ENCODE peak calls at places on chromosomes 5 and 9, in four cellular contexts. One of them, this sample, is unnamed. For H3K9me3 and H3K4me1, the result is how much of the 10 kb centered on the place peaks cover.

GRCh38 chr5:157562111-157562581 is 13.4 kb downstream of the ADAM19 start:
- DNase-seq in CD8-positive, alpha-beta T cell: no peak
- DNase-seq in thyroid gland: no peak
- DNase-seq in upper lobe of right lung: no peak
- DNase-seq in this sample: no peak

GRCh38 chr9:104177676-104178075 is 83.6 kb downstream of the SMC2 start:
- DNase-seq in CD8-positive, alpha-beta T cell: no peak
- DNase-seq in thyroid gland: no peak
- DNase-seq in upper lobe of right lung: no peak
- DNase-seq in this sample: no peak

GRCh38 chr9:26945591-26945990 is 1.5 kb downstream of the PLAA start:
- DNase-seq in CD8-positive, alpha-beta T cell: no peak
- DNase-seq in thyroid gland: no peak
- DNase-seq in upper lobe of right lung: no peak
- DNase-seq in this sample: no peak

GRCh38 chr5:174311121-174311520 is 265.6 kb downstream of the NSG2 start:
- DNase-seq in CD8-positive, alpha-beta T cell: peak
- DNase-seq in thyroid gland: no peak
- DNase-seq in upper lobe of right lung: peak
- DNase-seq in this sample: no peak

GRCh38 chr9:120931278-120932085 is 4.9 kb upstream of the TRAF1 start:
- DNase-seq in CD8-positive, alpha-beta T cell: peak
- DNase-seq in thyroid gland: peak
- DNase-seq in upper lobe of right lung: no peak
- DNase-seq in this sample: no peak

GRCh38 chr9:124373386-124373785 is 41.9 kb downstream of the PSMB7 start:
- DNase-seq in CD8-positive, alpha-beta T cell: no peak
- DNase-seq in thyroid gland: no peak
- DNase-seq in upper lobe of right lung: no peak
- DNase-seq in this sample: no peak

GRCh38 chr9:136493567-136493971 is 10.7 kb upstream of the SEC16A start:
- DNase-seq in CD8-positive, alpha-beta T cell: no peak
- DNase-seq in thyroid gland: no peak
- DNase-seq in upper lobe of right lung: no peak
- DNase-seq in this sample: no peak

GRCh38 chr5:134526483-134527155 is 1.1 kb downstream of the JADE2 start:
- DNase-seq in CD8-positive, alpha-beta T cell: peak
- DNase-seq in thyroid gland: peak
- DNase-seq in upper lobe of right lung: peak
- DNase-seq in this sample: peak

GRCh38 chr5:60092671-60093422 is 199.3 kb upstream of the PDE4D start:
- DNase-seq in CD8-positive, alpha-beta T cell: no peak
- DNase-seq in thyroid gland: no peak
- DNase-seq in upper lobe of right lung: no peak
- DNase-seq in this sample: no peak

GRCh38 chr5:81579525-81579924 is 171.4 kb downstream of the SSBP2 start:
- DNase-seq in CD8-positive, alpha-beta T cell: no peak
- DNase-seq in thyroid gland: no peak
- DNase-seq in upper lobe of right lung: no peak
- DNase-seq in this sample: no peak

GRCh38 chr5:170296036-170296934 is 1.3 kb downstream of the LCP2 start:
- DNase-seq in CD8-positive, alpha-beta T cell: no peak
- DNase-seq in thyroid gland: no peak
- DNase-seq in upper lobe of right lung: no peak
- DNase-seq in this sample: no peak

GRCh38 chr5:40681351-40682311 is 1.9 kb downstream of the PTGER4 start:
- DNase-seq in CD8-positive, alpha-beta T cell: peak
- DNase-seq in thyroid gland: no peak
- DNase-seq in upper lobe of right lung: peak
- DNase-seq in this sample: peak

GRCh38 chr9:120978987-120979386 is 52.4 kb upstream of the TRAF1 start:
- DNase-seq in CD8-positive, alpha-beta T cell: no peak
- DNase-seq in thyroid gland: peak
- DNase-seq in upper lobe of right lung: no peak
- DNase-seq in this sample: no peak

GRCh38 chr5:122653087-122654017 is 121.5 kb upstream of the SNX2 start:
- DNase-seq in CD8-positive, alpha-beta T cell: no peak
- DNase-seq in thyroid gland: no peak
- DNase-seq in upper lobe of right lung: no peak
- DNase-seq in this sample: no peak

GRCh38 chr5:160423025-160423554 is 1.4 kb downstream of the PTTG1 start:
- DNase-seq in CD8-positive, alpha-beta T cell: no peak
- DNase-seq in thyroid gland: no peak
- DNase-seq in upper lobe of right lung: no peak
- DNase-seq in this sample: no peak

GRCh38 chr9:109063765-109064164 is 50.5 kb upstream of the CTNNAL1 start:
- DNase-seq in CD8-positive, alpha-beta T cell: no peak
- DNase-seq in thyroid gland: peak
- DNase-seq in upper lobe of right lung: no peak
- DNase-seq in this sample: no peak

GRCh38 chr5:114101153-114101552 is 260.7 kb upstream of the KCNN2 start:
- DNase-seq in CD8-positive, alpha-beta T cell: no peak
- DNase-seq in thyroid gland: no peak
- DNase-seq in upper lobe of right lung: no peak
- DNase-seq in this sample: no peak

GRCh38 chr5:112776301-112776856 is 38.7 kb downstream of the APC start:
- DNase-seq in CD8-positive, alpha-beta T cell: no peak
- DNase-seq in thyroid gland: no peak
- DNase-seq in upper lobe of right lung: no peak
- DNase-seq in this sample: no peak

GRCh38 chr5:126579716-126580115 is 15.3 kb downstream of the ALDH7A1 start:
- DNase-seq in CD8-positive, alpha-beta T cell: no peak
- DNase-seq in thyroid gland: no peak
- DNase-seq in upper lobe of right lung: no peak
- DNase-seq in this sample: no peak

GRCh38 chr5:33556330-33557328 is 115.9 kb downstream of the TARS1 start:
- DNase-seq in CD8-positive, alpha-beta T cell: no peak
- DNase-seq in thyroid gland: no peak
- DNase-seq in upper lobe of right lung: no peak
- DNase-seq in this sample: no peak

GRCh38 chr9:75083188-75083976 is 4.6 kb downstream of the NMRK1 start:
- DNase-seq in CD8-positive, alpha-beta T cell: no peak
- DNase-seq in thyroid gland: peak
- DNase-seq in upper lobe of right lung: peak
- DNase-seq in this sample: peak

GRCh38 chr9:80156262-80156661 is 584.5 kb downstream of the TLE4 start:
- DNase-seq in CD8-positive, alpha-beta T cell: no peak
- DNase-seq in thyroid gland: no peak
- DNase-seq in upper lobe of right lung: no peak
- DNase-seq in this sample: no peak

GRCh38 chr5:24068507-24068906 is 561.1 kb downstream of the PRDM9 start:
- DNase-seq in CD8-positive, alpha-beta T cell: no peak
- DNase-seq in thyroid gland: no peak
- DNase-seq in upper lobe of right lung: no peak
- DNase-seq in this sample: no peak

GRCh38 chr9:120879421-120879820 is 2.4 kb upstream of the PHF19 start:
- DNase-seq in CD8-positive, alpha-beta T cell: no peak
- DNase-seq in thyroid gland: no peak
- DNase-seq in upper lobe of right lung: no peak
- DNase-seq in this sample: no peak

GRCh38 chr5:89313804-89314588 is 431.0 kb upstream of the MEF2C start:
- DNase-seq in CD8-positive, alpha-beta T cell: no peak
- DNase-seq in thyroid gland: no peak
- DNase-seq in upper lobe of right lung: no peak
- DNase-seq in this sample: no peak

GRCh38 chr9:89533396-89534187 is 35.7 kb upstream of the SEMA4D start:
- DNase-seq in CD8-positive, alpha-beta T cell: no peak
- DNase-seq in thyroid gland: no peak
- DNase-seq in upper lobe of right lung: no peak
- DNase-seq in this sample: no peak

GRCh38 chr9:3181049-3181953 is 337.4 kb upstream of the PUM3 start:
- DNase-seq in CD8-positive, alpha-beta T cell: no peak
- DNase-seq in thyroid gland: peak
- DNase-seq in upper lobe of right lung: peak
- DNase-seq in this sample: peak

GRCh38 chr5:88680253-88681132 is 202.5 kb downstream of the MEF2C start:
- DNase-seq in CD8-positive, alpha-beta T cell: peak
- DNase-seq in thyroid gland: peak
- DNase-seq in upper lobe of right lung: peak
- DNase-seq in this sample: peak

GRCh38 chr9:129586647-129587046 is 34.3 kb downstream of the C9orf50 start:
- DNase-seq in CD8-positive, alpha-beta T cell: peak
- DNase-seq in thyroid gland: no peak
- DNase-seq in upper lobe of right lung: no peak
- DNase-seq in this sample: no peak
- H3K9me3 ChIP-seq in CD8-positive, alpha-beta T cell: under half
- H3K9me3 ChIP-seq in thyroid gland: under half
- H3K9me3 ChIP-seq in upper lobe of right lung: under half
- H3K9me3 ChIP-seq in this sample: under half

GRCh38 chr9:111900934-111901612 is 4.5 kb downstream of the UGCG start:
- DNase-seq in CD8-positive, alpha-beta T cell: no peak
- DNase-seq in thyroid gland: no peak
- DNase-seq in upper lobe of right lung: no peak
- DNase-seq in this sample: no peak

GRCh38 chr9:111902396-111903147 is 6.0 kb downstream of the UGCG start:
- DNase-seq in CD8-positive, alpha-beta T cell: no peak
- DNase-seq in thyroid gland: no peak
- DNase-seq in upper lobe of right lung: no peak
- DNase-seq in this sample: no peak

GRCh38 chr9:111903996-111904395 is 7.4 kb downstream of the UGCG start:
- DNase-seq in CD8-positive, alpha-beta T cell: no peak
- DNase-seq in thyroid gland: no peak
- DNase-seq in upper lobe of right lung: no peak
- DNase-seq in this sample: no peak

GRCh38 chr9:111909444-111909843 is 12.8 kb downstream of the UGCG start:
- DNase-seq in CD8-positive, alpha-beta T cell: no peak
- DNase-seq in thyroid gland: no peak
- DNase-seq in upper lobe of right lung: no peak
- DNase-seq in this sample: no peak

DNA sequence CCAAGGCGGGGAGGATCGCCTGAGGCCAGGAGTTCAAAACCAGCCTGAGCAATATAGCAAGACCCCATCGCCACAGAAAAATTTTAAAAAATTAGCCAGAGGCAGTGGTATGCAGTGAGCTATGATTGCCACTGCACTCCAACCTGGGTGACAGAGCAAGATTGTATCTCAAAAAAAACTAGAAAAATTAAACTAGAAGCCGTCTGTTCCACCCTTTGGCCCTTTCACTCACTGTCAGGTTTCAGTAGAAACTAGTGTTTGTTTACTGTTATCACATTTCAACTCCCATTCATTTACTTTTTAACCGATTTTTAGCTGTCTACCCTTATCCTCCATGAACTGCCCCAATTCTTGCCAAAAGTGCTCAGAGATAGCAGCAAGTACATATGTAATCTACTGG is 8.3 kb downstream of the UGCG start:
- DNase-seq in CD8-positive, alpha-beta T cell: no peak
- DNase-seq in thyroid gland: no peak
- DNase-seq in upper lobe of right lung: no peak
- DNase-seq in this sample: no peak
- H3K4me1 ChIP-seq in CD8-positive, alpha-beta T cell: half or more
- H3K4me1 ChIP-seq in thyroid gland: under half
- H3K4me1 ChIP-seq in upper lobe of right lung: half or more
- H3K4me1 ChIP-seq in this sample: under half

GRCh38 chr5:4203146-4203545 is 607.5 kb downstream of the IRX1 start:
- DNase-seq in CD8-positive, alpha-beta T cell: no peak
- DNase-seq in thyroid gland: no peak
- DNase-seq in upper lobe of right lung: no peak
- DNase-seq in this sample: no peak

GRCh38 chr5:4196744-4197646 is 601.4 kb downstream of the IRX1 start:
- DNase-seq in CD8-positive, alpha-beta T cell: no peak
- DNase-seq in thyroid gland: no peak
- DNase-seq in upper lobe of right lung: no peak
- DNase-seq in this sample: peak

GRCh38 chr5:4199461-4199860 is 603.8 kb downstream of the IRX1 start:
- DNase-seq in CD8-positive, alpha-beta T cell: no peak
- DNase-seq in thyroid gland: no peak
- DNase-seq in upper lobe of right lung: no peak
- DNase-seq in this sample: no peak

GRCh38 chr5:4198461-4198860 is 602.8 kb downstream of the IRX1 start:
- DNase-seq in CD8-positive, alpha-beta T cell: no peak
- DNase-seq in thyroid gland: no peak
- DNase-seq in upper lobe of right lung: no peak
- DNase-seq in this sample: no peak

DNA sequence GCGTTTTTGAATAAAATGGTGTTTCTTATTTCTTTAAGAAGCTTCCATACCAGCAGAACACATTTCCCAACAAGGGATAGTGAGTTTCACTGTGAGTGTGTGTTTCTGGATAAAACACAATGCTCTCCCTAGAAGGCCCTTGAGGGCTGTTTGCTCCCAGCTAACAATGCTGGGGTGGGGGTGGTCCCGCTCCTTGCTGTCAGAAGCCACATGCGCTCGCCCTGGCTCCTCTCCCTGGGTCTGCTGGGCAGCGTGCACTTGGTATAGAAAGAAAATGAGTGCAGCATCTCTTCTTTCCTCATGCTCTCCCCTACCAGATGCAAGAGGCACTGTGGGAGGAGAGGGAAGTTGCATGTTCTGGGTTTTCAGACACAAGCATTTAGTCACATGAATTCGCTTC is 603.4 kb downstream of the IRX1 start:
- DNase-seq in CD8-positive, alpha-beta T cell: no peak
- DNase-seq in thyroid gland: no peak
- DNase-seq in upper lobe of right lung: no peak
- DNase-seq in this sample: no peak
- H3K9me3 ChIP-seq in CD8-positive, alpha-beta T cell: under half
- H3K9me3 ChIP-seq in thyroid gland: under half
- H3K9me3 ChIP-seq in upper lobe of right lung: under half
- H3K9me3 ChIP-seq in this sample: under half

DNA sequence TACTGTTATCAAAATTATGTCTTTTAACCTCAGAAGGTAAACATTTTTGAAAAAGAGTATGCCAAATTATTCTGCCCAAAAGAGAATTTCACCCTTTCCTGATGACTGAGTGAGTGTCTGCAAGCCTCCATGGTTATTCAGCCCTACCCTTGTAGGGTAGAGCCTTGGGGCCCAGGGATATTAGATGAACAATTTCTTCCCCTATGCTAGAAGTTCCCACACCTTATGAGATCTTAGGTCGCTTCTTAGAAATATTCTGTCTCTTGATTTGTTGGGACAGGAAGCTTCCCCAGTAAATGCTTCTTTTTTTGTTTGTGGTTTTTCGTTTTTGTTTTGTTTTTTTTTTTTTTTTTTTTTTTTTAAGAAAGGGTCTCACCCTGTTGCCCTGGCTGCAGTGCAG is 3.1 kb downstream of the CRB2 start:
- DNase-seq in CD8-positive, alpha-beta T cell: no peak
- DNase-seq in thyroid gland: no peak
- DNase-seq in upper lobe of right lung: no peak
- DNase-seq in this sample: no peak
- H3K4me1 ChIP-seq in CD8-positive, alpha-beta T cell: under half
- H3K4me1 ChIP-seq in thyroid gland: under half
- H3K4me1 ChIP-seq in upper lobe of right lung: under half
- H3K4me1 ChIP-seq in this sample: under half

GRCh38 chr5:166596043-166596442 is 1695.4 kb upstream of the WWC1 start:
- DNase-seq in CD8-positive, alpha-beta T cell: no peak
- DNase-seq in thyroid gland: no peak
- DNase-seq in upper lobe of right lung: no peak
- DNase-seq in this sample: no peak

GRCh38 chr5:166595274-166595951 is 1696.0 kb upstream of the WWC1 start:
- DNase-seq in CD8-positive, alpha-beta T cell: no peak
- DNase-seq in thyroid gland: no peak
- DNase-seq in upper lobe of right lung: no peak
- DNase-seq in this sample: no peak

GRCh38 chr5:166594552-166594951 is 1696.9 kb upstream of the WWC1 start:
- DNase-seq in CD8-positive, alpha-beta T cell: no peak
- DNase-seq in thyroid gland: no peak
- DNase-seq in upper lobe of right lung: no peak
- DNase-seq in this sample: no peak
- H3K9me3 ChIP-seq in CD8-positive, alpha-beta T cell: under half
- H3K9me3 ChIP-seq in thyroid gland: under half
- H3K9me3 ChIP-seq in upper lobe of right lung: under half
- H3K9me3 ChIP-seq in this sample: under half

GRCh38 chr9:134356496-134357470 is 30.5 kb downstream of the RXRA start:
- DNase-seq in CD8-positive, alpha-beta T cell: no peak
- DNase-seq in thyroid gland: peak
- DNase-seq in upper lobe of right lung: peak
- DNase-seq in this sample: no peak
- H3K4me1 ChIP-seq in CD8-positive, alpha-beta T cell: under half
- H3K4me1 ChIP-seq in thyroid gland: half or more
- H3K4me1 ChIP-seq in upper lobe of right lung: half or more
- H3K4me1 ChIP-seq in this sample: half or more